ENCODE peak calls at places on chromosomes 12 and 14, in four cellular contexts. P is NCI-H2171, X is AG08395, A is NCI-H2107. W is an unnamed sample.

GRCh38 chr12:64004639-64005038 is 160.1 kb downstream of the SRGAP1 start:
- DNase-seq in P (no peak), X (no peak), A (no peak), W (no peak)

GRCh38 chr14:103378042-103378854 is 7.0 kb upstream of the MARK3 start:
- DNase-seq in P (no peak), X (no peak), A (no peak), W (no peak)

GRCh38 chr14:101400815-101401214 is 160.5 kb upstream of the DIO3 start:
- DNase-seq in P (no peak), X (peak), A (no peak), W (no peak)

GRCh38 chr14:75906680-75907280 is 75.0 kb downstream of the TGFB3 start:
- DNase-seq in P (peak), X (peak), A (no peak), W (no peak)

GRCh38 chr14:100170880-100171279 is 11.4 kb upstream of the DEGS2 start:
- DNase-seq in P (no peak), X (no peak), A (no peak), W (no peak)

GRCh38 chr14:104317500-104317805 is 179.1 kb downstream of the KIF26A start:
- DNase-seq in P (no peak), X (no peak), A (no peak), W (no peak)

GRCh38 chr12:52701281-52701680 is 2.0 kb downstream of the KRT77 start:
- DNase-seq in P (no peak), X (no peak), A (no peak), W (no peak)

GRCh38 chr12:50482566-50482965 is 22.2 kb upstream of the DIP2B start:
- DNase-seq in P (no peak), X (no peak), A (no peak), W (no peak)